ENCODE peak calls at places on chromosomes 16 and 17, in five cellular contexts. T is tibial artery, P is left ventricle myocardium inferior, V is pancreas, Q is IMR-90. I is an unnamed sample.

GRCh38 chr17:63535640-63536039 is 12.5 kb downstream of the KCNH6 start:
- DNase-seq in T (no peak), P (no peak), V (peak; percentile 50), Q (no peak), I (no peak)

GRCh38 chr17:62671553-62671952 is 44.1 kb downstream of the MRC2 start:
- DNase-seq in T (no peak), P (no peak), V (peak; percentile 78), Q (no peak), I (no peak)

GRCh38 chr16:53358884-53359283 is 75.4 kb upstream of the RBL2 start:
- DNase-seq in T (no peak), P (no peak), V (no peak), Q (no peak), I (no peak)

GRCh38 chr17:47267354-47267828 is 13.8 kb downstream of the ITGB3 start:
- DNase-seq in T (no peak), P (no peak), V (no peak), Q (peak; percentile 94), I (no peak)

GRCh38 chr17:7348478-7349242 is 3.3 kb upstream of the KCTD11 start:
- DNase-seq in T (no peak), P (no peak), V (peak; percentile 83), Q (peak; percentile 47), I (no peak)

GRCh38 chr17:81712468-81713003 is 452 bp downstream of the SLC25A10 start:
- DNase-seq in T (no peak), P (no peak), V (peak; percentile 89), Q (no peak), I (no peak)

GRCh38 chr17:68310141-68310540 is 18.8 kb downstream of the ARSG start:
- DNase-seq in T (no peak), P (no peak), V (no peak), Q (no peak), I (no peak)

GRCh38 chr17:29620271-29620670 is 2.4 kb downstream of the CORO6 start:
- DNase-seq in T (peak; percentile 62), P (no peak), V (peak; percentile 45), Q (peak; percentile 47), I (no peak)

GRCh38 chr17:61565213-61565612 is 25.8 kb downstream of the NACA2 start:
- DNase-seq in T (no peak), P (no peak), V (no peak), Q (no peak), I (no peak)

GRCh38 chr16:10740000-10740844 is 3.4 kb upstream of the NUBP1 start:
- DNase-seq in T (no peak), P (no peak), V (no peak), Q (no peak), I (no peak)

GRCh38 chr17:57548421-57549385 is 196.4 kb downstream of the CCDC182 start:
- DNase-seq in T (no peak), P (no peak), V (no peak), Q (no peak), I (no peak)
- H3K27ac ChIP-seq in T (no peak overlapping the region), P (no peak overlapping the region), V (no peak overlapping the region), Q (no peak overlapping the region), I (no peak overlapping the region)

DNA sequence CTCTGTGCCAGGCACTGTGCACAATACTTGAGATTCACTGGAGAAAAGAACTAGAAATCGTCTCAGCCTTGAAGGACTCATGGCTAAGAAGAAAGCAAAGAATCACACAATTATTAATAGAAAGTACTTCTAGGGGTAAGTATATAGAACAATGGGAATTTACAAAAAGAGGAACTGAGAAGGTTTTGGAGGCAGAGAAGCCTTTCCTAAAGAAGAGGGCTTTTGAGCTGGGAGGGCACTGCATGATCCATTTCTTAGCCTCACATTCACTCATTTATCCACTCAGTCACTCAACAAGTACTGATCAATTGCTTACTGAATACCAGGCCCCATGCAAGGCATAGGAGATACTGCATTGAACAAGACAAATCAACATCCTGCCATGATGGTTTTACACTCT is 113.5 kb downstream of the TMEM114 start:
- DNase-seq in T (no peak), P (no peak), V (no peak), Q (no peak), I (no peak)
- H3K27ac ChIP-seq in T (no peak overlapping the region), P (no peak overlapping the region), V (no peak overlapping the region), Q (no peak overlapping the region), I (no peak overlapping the region)

DNA sequence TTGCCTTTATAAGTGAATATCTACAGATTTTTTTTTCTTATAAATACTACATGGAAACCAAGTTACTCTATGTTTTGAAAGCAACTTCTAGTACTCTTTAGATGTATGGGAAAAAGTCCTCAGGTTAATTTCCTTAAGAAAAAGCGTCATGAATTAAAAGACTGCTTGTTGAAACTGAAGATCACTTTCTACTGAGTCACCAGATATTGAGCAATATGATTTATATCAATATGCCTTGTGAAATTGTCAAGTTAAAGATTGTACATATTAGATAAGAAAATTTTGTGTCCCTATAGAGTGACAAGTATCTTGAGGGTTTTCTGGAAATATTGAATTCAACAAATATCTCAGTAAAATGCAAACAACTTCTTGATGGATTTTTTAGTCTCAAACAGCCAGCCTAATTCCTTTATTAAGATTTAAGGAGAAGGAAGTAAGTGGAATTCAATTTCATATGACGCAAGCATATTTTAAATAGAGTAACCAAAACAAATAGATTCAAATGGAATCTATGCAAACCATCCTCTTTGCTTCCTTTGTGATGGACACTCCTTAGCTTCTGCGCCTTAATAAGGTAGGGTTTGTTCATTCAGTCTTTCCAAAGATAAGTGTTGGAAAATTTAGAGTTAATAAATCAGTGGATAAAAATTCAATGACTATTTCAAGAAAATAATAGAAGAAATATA is 16.6 kb downstream of the KRT12 start:
- DNase-seq in T (no peak), P (no peak), V (no peak), Q (peak; percentile 70), I (no peak)
- H3K27ac ChIP-seq in T (no peak overlapping the region), P (no peak overlapping the region), V (no peak overlapping the region), Q (no peak overlapping the region), I (no peak overlapping the region)

GRCh38 chr17:49567104-49567521 is 8.6 kb upstream of the NXPH3 start:
- DNase-seq in T (peak; percentile 56), P (no peak), V (no peak), Q (no peak), I (no peak)

GRCh38 chr17:49564638-49565037 is 11.0 kb upstream of the NXPH3 start:
- DNase-seq in T (no peak), P (no peak), V (no peak), Q (no peak), I (no peak)

GRCh38 chr17:49566668-49567071 is 9.0 kb upstream of the NXPH3 start:
- DNase-seq in T (no peak), P (no peak), V (no peak), Q (no peak), I (no peak)

GRCh38 chr17:49567871-49568694 is 7.6 kb upstream of the NXPH3 start:
- DNase-seq in T (peak; percentile 96), P (peak; percentile 90), V (peak; percentile 96), Q (peak; percentile 66), I (no peak)

GRCh38 chr17:49565948-49566491 is 9.7 kb upstream of the NXPH3 start:
- DNase-seq in T (peak; percentile 95), P (peak; percentile 74), V (no peak), Q (no peak), I (no peak)
- H3K27ac ChIP-seq in T (peak overlapping the region; percentile 90), P (peak overlapping the region; percentile 83), V (no peak overlapping the region), Q (no peak overlapping the region), I (no peak overlapping the region)

DNA sequence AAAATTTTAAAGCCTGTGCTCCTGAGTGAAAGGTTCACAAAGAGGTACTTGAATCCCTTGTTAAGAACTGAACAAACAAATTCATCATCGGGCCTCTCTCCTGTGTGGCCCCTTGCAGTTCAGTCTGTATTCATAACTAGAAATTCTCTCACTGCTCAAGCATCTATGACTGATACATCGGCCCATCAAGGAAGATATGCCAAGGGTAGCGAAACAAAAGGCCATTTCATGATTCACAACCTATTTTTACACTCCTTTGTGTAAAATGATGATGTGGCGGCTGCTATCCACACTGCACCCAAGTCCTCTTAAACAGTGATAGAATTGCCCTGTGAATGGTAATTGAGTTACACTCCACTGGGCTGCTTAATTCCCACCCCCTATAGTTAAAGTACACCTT is 204.6 kb downstream of the STX8 start:
- DNase-seq in T (no peak), P (no peak), V (no peak), Q (peak; percentile 91), I (no peak)
- H3K27ac ChIP-seq in T (no peak overlapping the region), P (peak overlapping the region; percentile 71), V (no peak overlapping the region), Q (no peak overlapping the region), I (no peak overlapping the region)

GRCh38 chr17:80024206-80024972 is 11.3 kb downstream of the TBC1D16 start:
- DNase-seq in T (no peak), P (no peak), V (no peak), Q (no peak), I (no peak)
- H3K27ac ChIP-seq in T (peak overlapping the region; percentile 16), P (no peak overlapping the region), V (no peak overlapping the region), Q (no peak overlapping the region), I (no peak overlapping the region)

DNA sequence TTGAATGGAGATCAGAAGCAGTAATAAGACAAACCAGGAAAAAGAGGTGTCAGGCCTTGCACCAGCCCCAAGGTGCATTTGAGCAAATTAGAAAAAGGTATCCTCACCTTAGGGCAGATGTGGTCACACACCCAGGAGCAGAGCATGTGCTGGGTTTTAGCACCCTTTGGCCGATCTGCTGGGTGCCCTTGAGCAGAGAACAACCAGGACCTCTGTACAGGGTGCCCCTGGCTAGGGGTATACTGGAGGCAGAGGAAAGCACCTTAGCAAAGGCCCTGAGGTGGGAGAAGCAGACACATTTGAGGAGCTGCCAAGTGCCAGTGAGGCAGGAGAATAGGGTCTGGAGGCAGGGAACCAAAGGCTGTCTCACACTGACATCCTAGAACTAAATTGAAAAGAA is 67.0 kb downstream of the IQCK start:
- DNase-seq in T (no peak), P (no peak), V (no peak), Q (no peak), I (no peak)
- H3K27ac ChIP-seq in T (no peak overlapping the region), P (no peak overlapping the region), V (no peak overlapping the region), Q (no peak overlapping the region), I (no peak overlapping the region)

DNA sequence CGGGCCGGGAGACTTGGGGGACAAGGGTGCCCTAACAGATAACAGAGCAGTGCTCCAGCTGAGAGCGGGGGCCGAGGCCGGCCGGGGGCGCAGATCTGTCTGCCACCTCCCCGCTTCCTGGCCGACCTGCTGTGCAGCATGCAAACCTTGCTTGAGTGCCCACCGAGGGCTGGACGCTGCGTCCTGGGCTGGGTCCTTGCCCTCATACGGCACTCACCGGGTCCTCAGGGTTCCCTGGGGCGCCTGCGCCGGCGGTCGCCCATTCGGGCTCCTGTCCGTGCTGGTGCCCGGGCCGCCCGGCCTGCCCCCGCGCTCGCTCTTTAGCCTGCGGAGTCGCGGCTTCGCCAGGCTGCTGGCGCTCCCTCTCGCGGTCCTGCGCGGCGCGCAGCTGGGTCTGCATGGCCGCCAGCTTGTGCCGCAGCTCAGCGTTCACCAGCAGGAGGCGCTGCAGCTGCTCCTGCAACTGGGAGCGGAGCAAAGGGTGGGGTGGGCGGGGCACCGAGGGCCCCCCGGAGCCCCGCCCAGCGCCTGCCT is 1.0 kb downstream of the RILP start:
- DNase-seq in T (peak; percentile 97), P (peak; percentile 95), V (peak; percentile 99), Q (peak; percentile 94), I (no peak)
- H3K27ac ChIP-seq in T (peak overlapping the region; percentile 89), P (peak overlapping the region; percentile 100), V (peak overlapping the region; percentile 71), Q (peak overlapping the region; percentile 66), I (no peak overlapping the region)

I was measured in iPS DF 6.9.